ENCODE peak calls at places on chromosomes 3 and 15, in five cellular contexts. L is neuronal stem cell; O is HCT116; R is CD8-positive, alpha-beta memory T cell; U is astrocyte. K is an unnamed sample.

GRCh38 chr15:74443100-74443909 is 9.5 kb upstream of the SEMA7A start:
- DNase-seq in R (no peak), L (no peak), U (peak; percentile 82), O (no peak), K (no peak)

GRCh38 chr3:194806991-194807685 is 121.5 kb downstream of the FAM43A start:
- DNase-seq in U (no peak), O (no peak), L (no peak), R (no peak), K (no peak)

GRCh38 chr3:153621988-153622387 is 460.0 kb downstream of the RAP2B start:
- DNase-seq in L (no peak), R (no peak), U (no peak), O (no peak), K (no peak)

GRCh38 chr3:110180733-110181132 is 843.4 kb upstream of the DPPA4 start:
- DNase-seq in L (no peak), U (no peak), R (no peak), O (no peak), K (no peak)

GRCh38 chr3:171476532-171477102 is 16.4 kb upstream of the TNIK start:
- DNase-seq in U (no peak), L (no peak), O (no peak), R (no peak), K (no peak)

GRCh38 chr15:83288381-83288801 is 3.9 kb upstream of the BNC1 start:
- DNase-seq in R (no peak), U (no peak), L (no peak), O (no peak), K (no peak)

GRCh38 chr15:23648920-23649515 is 1.4 kb upstream of the MAGEL2 start:
- DNase-seq in L (peak; percentile 40), O (no peak), U (no peak), R (no peak), K (peak; percentile 20)

GRCh38 chr3:72353236-72354105 is 494.8 kb downstream of the SHQ1 start:
- DNase-seq in L (no peak), U (no peak), R (no peak), O (no peak), K (no peak)

GRCh38 chr3:190031887-190032752 is 88.6 kb downstream of the P3H2 start:
- DNase-seq in O (no peak), U (no peak), R (no peak), L (no peak), K (no peak)

GRCh38 chr3:134857776-134858515 is 62.9 kb downstream of the EPHB1 start:
- DNase-seq in O (no peak), R (no peak), L (no peak), U (no peak), K (no peak)

GRCh38 chr3:195095035-195095703 is 175.8 kb downstream of the XXYLT1 start:
- DNase-seq in L (no peak), U (no peak), R (peak; percentile 16), O (no peak), K (no peak)

GRCh38 chr3:179151474-179151873 is 3.3 kb downstream of the PIK3CA start:
- DNase-seq in O (no peak), L (no peak), U (no peak), R (no peak), K (no peak)

GRCh38 chr15:55799287-55800212 is 56.6 kb upstream of the PRTG start:
- DNase-seq in U (peak; percentile 25), L (peak; percentile 69), O (peak; percentile 32), R (no peak), K (peak; percentile 20)

GRCh38 chr3:67384790-67385397 is 269.5 kb downstream of the SUCLG2 start:
- DNase-seq in L (peak; percentile 57), R (peak; percentile 56), U (peak; percentile 23), O (peak; percentile 42), K (no peak)

GRCh38 chr15:61951949-61952348 is 108.3 kb downstream of the VPS13C start:
- DNase-seq in L (no peak), O (no peak), R (no peak), U (peak; percentile 4), K (peak; percentile 17)

GRCh38 chr3:123947482-123947881 is 13.5 kb downstream of the CCDC14 start:
- DNase-seq in R (no peak), L (no peak), O (no peak), U (no peak), K (no peak)

GRCh38 chr15:65812467-65812866 is 20.4 kb upstream of the DENND4A start:
- DNase-seq in R (no peak), L (no peak), U (no peak), O (no peak), K (no peak)

GRCh38 chr3:31384117-31384516 is 148.6 kb upstream of the STT3B start:
- DNase-seq in U (peak; percentile 51), O (no peak), L (no peak), R (no peak), K (no peak)

GRCh38 chr3:128917291-128917690 is 37.9 kb downstream of the ACAD9 start:
- DNase-seq in U (no peak), O (no peak), L (no peak), R (no peak), K (no peak)

GRCh38 chr3:72485649-72486048 is 362.6 kb downstream of the SHQ1 start:
- DNase-seq in L (no peak), U (peak; percentile 56), R (no peak), O (no peak), K (no peak)

GRCh38 chr3:81726735-81727134 is 34.7 kb downstream of the GBE1 start:
- DNase-seq in U (peak; percentile 72), R (no peak), O (no peak), L (no peak), K (no peak)

GRCh38 chr3:160006282-160007163 is 17.9 kb downstream of the IL12A start:
- DNase-seq in O (peak; percentile 73), R (no peak), L (peak; percentile 49), U (peak; percentile 39), K (peak; percentile 76)

GRCh38 chr15:26082833-26083174 is 219.7 kb upstream of the ATP10A start:
- DNase-seq in R (no peak), U (peak; percentile 16), L (no peak), O (no peak), K (no peak)

GRCh38 chr3:161104561-161105551 is at the start of gene B3GALNT1:
- DNase-seq in O (no peak), R (no peak), L (peak; percentile 45), U (peak; percentile 74), K (peak; percentile 53)

DNA sequence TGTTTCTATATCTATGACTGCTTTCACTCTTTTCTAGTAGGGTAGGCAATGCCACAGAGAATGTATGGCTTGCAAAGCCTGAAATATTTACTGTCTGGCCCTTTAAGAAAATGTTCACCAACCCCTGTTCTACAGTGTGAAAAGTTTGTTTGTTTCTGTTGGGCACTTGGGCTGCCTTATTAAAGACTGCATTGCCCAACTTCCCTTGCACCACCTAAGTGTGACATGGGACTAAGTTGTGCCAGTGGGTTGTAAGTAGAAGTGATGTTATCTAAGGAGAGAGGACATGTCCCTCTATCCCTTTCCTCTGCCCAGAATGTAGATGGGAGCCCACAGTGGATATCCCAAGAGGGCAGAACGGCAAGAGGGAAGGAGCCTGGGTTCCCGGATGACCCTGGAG is 138.6 kb downstream of the SMAD6 start:
- DNase-seq in L (no peak), U (no peak), O (no peak), R (no peak), K (no peak)
- H3K27ac ChIP-seq in L (no peak overlapping the region), U (no peak overlapping the region), O (no peak overlapping the region), R (no peak overlapping the region), K (no peak overlapping the region)

GRCh38 chr3:165770781-165771180 is 66.4 kb downstream of the BCHE start:
- DNase-seq in R (no peak), O (no peak), U (peak; percentile 45), L (no peak), K (no peak)

GRCh38 chr3:165778456-165778855 is 58.8 kb downstream of the BCHE start:
- DNase-seq in U (no peak), O (no peak), R (no peak), L (no peak), K (no peak)

GRCh38 chr3:165778891-165779290 is 58.3 kb downstream of the BCHE start:
- DNase-seq in L (no peak), U (no peak), O (no peak), R (no peak), K (no peak)

DNA sequence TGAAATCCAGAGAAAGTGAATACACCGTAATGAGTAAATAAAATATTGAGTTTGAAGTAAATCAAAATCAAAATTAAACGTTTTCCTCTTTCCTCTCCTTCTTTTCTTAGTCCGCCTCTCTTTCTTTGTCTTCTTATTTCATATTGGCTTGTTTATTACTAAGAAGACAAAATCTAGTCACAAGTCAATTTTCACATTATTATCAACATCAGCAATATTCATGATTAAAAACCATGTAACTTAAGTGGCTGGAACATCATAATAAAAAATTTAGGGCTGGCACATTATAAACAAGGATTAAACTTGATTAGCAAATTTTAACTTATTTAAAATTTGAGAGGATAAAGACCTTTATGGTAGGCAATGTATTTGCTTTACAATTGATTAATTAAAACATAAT is 61.4 kb downstream of the BCHE start:
- DNase-seq in R (no peak), L (no peak), O (no peak), U (no peak), K (no peak)
- H3K27ac ChIP-seq in R (no peak overlapping the region), L (no peak overlapping the region), O (no peak overlapping the region), U (no peak overlapping the region), K (no peak overlapping the region)

GRCh38 chr3:144142151-144142855 is 170.7 kb downstream of the DIPK2A start:
- DNase-seq in R (no peak), O (no peak), U (peak; percentile 43), L (no peak), K (no peak)
- H3K27ac ChIP-seq in R (no peak overlapping the region), O (no peak overlapping the region), U (no peak overlapping the region), L (no peak overlapping the region), K (no peak overlapping the region)

GRCh38 chr15:37095197-37095992 is 5.0 kb downstream of the MEIS2 start:
- DNase-seq in R (no peak), U (no peak), L (peak; percentile 43), O (no peak), K (peak; percentile 37)

GRCh38 chr15:37095993-37096877 is 4.1 kb downstream of the MEIS2 start:
- DNase-seq in R (no peak), L (peak; percentile 17), O (no peak), U (no peak), K (peak; percentile 54)

GRCh38 chr15:37094542-37095196 is 5.7 kb downstream of the MEIS2 start:
- DNase-seq in R (no peak), O (no peak), U (peak; percentile 84), L (peak; percentile 30), K (no peak)

GRCh38 chr15:37098468-37099320 is 1.7 kb downstream of the MEIS2 start:
- DNase-seq in O (no peak), L (peak; percentile 31), R (no peak), U (no peak), K (no peak)

DNA sequence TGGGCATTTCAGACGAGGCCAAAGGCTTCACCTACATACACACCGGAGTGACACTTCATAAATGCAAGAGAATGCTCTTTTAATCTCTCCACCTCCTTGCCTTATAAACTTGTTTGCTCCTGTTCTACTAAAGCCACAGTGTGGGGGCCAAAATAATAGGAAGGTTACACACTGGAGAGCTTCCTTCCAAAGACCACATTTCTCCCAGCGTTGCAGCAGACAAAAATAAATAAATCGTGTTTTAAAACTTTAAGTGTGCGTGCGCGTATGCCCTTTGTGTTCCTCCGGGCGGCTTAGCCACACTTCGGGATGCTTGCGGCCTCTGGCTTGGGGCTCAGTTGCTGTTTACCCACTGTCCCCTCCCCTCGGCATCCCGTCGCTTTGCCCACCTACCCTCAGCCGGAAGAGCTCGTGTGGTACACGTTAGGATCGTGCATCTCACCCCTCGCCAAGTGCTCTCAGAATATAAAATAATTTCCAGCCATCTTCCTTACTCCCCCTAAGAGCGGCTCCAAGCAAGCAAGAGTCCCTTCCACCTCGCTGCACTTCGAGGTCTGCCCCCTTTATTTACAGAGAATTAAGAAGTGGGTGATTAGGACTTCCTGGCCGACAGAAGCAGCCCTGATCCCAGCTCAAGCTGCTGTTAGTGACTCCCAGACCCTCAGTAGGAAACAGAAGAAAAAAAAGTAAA is 3.3 kb downstream of the MEIS2 start:
- DNase-seq in O (no peak), U (no peak), R (no peak), L (peak; percentile 53), K (no peak)
- H3K27ac ChIP-seq in O (no peak overlapping the region), U (peak overlapping the region; percentile 90), R (peak overlapping the region; percentile 73), L (peak overlapping the region; percentile 70), K (peak overlapping the region; percentile 96)

K was measured in adrenal gland.